ENCODE peak calls at places on chromosome 6, in eight cellular contexts. R is effector memory CD8-positive, alpha-beta T cell; V is ELR; G is small intestine; C is fibroblast of lung; X is heart left ventricle; S is stimulated activated CD8-positive, alpha-beta memory T cell treated with anti-CD3 and anti-CD28 coated beads, Interleukin-15, amount 100 ng/mL, for 24 hours; Q is GM23338. M is an unnamed sample.

GRCh38 chr6:84137051-84137375 is 90.4 kb downstream of the CEP162 start:
- DNase-seq in V (no peak), S (no peak), R (no peak), Q (no peak), G (no peak), C (peak; percentile 43), X (no peak), M (no peak)

GRCh38 chr6:111759836-111760785 is 113.1 kb downstream of the FYN start:
- DNase-seq in X (no peak), S (no peak), V (no peak), G (peak; percentile 52), C (peak; percentile 90), R (peak; percentile 64), Q (peak; percentile 36), M (no peak)

GRCh38 chr6:49004806-49005205 is 458.2 kb downstream of the MMUT start:
- DNase-seq in R (no peak), C (no peak), S (no peak), V (no peak), X (no peak), G (no peak), Q (no peak), M (no peak)

GRCh38 chr6:33702345-33702977 is 9.0 kb downstream of the UQCC2 start:
- DNase-seq in X (no peak), V (peak; percentile 81), R (no peak), Q (peak; percentile 50), G (peak; percentile 67), S (no peak), C (peak; percentile 51), M (peak; percentile 81)

GRCh38 chr6:104829183-104829958 is 30.3 kb downstream of the HACE1 start:
- DNase-seq in S (no peak), R (no peak), V (no peak), X (no peak), Q (no peak), C (no peak), G (no peak), M (no peak)

GRCh38 chr6:125307964-125308615 is 6.3 kb upstream of the HDDC2 start:
- DNase-seq in S (no peak), X (no peak), C (no peak), G (peak; percentile 42), R (no peak), Q (no peak), V (no peak), M (no peak)

GRCh38 chr6:111844921-111845320 is 28.3 kb downstream of the FYN start:
- DNase-seq in C (peak; percentile 44), Q (peak; percentile 66), R (no peak), X (peak; percentile 50), G (no peak), V (no peak), S (no peak), M (peak; percentile 82)

GRCh38 chr6:42226251-42227143 is 8.8 kb upstream of the MRPS10 start:
- DNase-seq in G (peak; percentile 89), S (no peak), Q (no peak), C (peak; percentile 76), R (no peak), X (no peak), V (peak; percentile 99), M (peak; percentile 78)

GRCh38 chr6:28218312-28219248 is 6.5 kb upstream of the ZSCAN9 start:
- DNase-seq in C (peak; percentile 69), G (peak; percentile 70), V (peak; percentile 78), Q (peak; percentile 69), S (peak; percentile 23), R (no peak), X (peak; percentile 89), M (peak; percentile 81)

GRCh38 chr6:45132059-45132458 is 196.1 kb upstream of the RUNX2 start:
- DNase-seq in V (peak; percentile 43), G (no peak), X (no peak), R (no peak), C (peak; percentile 28), Q (no peak), S (no peak), M (no peak)

GRCh38 chr6:14804444-14805210 is 441.2 kb upstream of the JARID2 start:
- DNase-seq in R (no peak), Q (no peak), V (peak; percentile 36), X (peak; percentile 92), C (peak; percentile 93), G (peak; percentile 97), S (no peak), M (no peak)